ENCODE peak calls at places on chromosomes 13 and 19, in six cellular contexts. D is H9, Y is IMR-90, T is mesendoderm, I is H1, X is mesenchymal stem cell. R is an unnamed sample. For H3K79me1, the result is how much of the 10 kb centered on the place peaks cover.

GRCh38 chr13:63075126-63075525 is 1659.5 kb upstream of the PCDH20 start:
- DNase-seq in D (no peak), Y (no peak), T (no peak), I (no peak), X (no peak), R (no peak)

GRCh38 chr13:36965767-36966166 is 33.4 kb downstream of the ALG5 start:
- DNase-seq in D (no peak), Y (peak), T (peak), I (no peak), X (peak), R (no peak)

GRCh38 chr13:25330541-25330940 is 29.1 kb downstream of the NUP58 start:
- DNase-seq in D (no peak), Y (peak), T (no peak), I (no peak), X (peak), R (no peak)

GRCh38 chr13:30401347-30401746 is 20.9 kb upstream of the UBE2L5 start:
- DNase-seq in D (no peak), Y (no peak), T (peak), I (no peak), X (no peak), R (no peak)

GRCh38 chr13:102460806-102461205 is 59.0 kb upstream of the FGF14 start:
- DNase-seq in D (no peak), Y (no peak), T (no peak), I (no peak), X (no peak), R (no peak)

GRCh38 chr19:57327993-57328392 is 7.7 kb downstream of the ZNF543 start:
- DNase-seq in D (no peak), Y (no peak), T (no peak), I (no peak), X (no peak), R (no peak)

GRCh38 chr13:112376050-112376681 is at the start of gene SPACA7:
- DNase-seq in D (no peak), Y (no peak), T (no peak), I (no peak), X (no peak), R (no peak)

GRCh38 chr19:13225085-13225484 is 74.9 kb downstream of the IER2 start:
- DNase-seq in D (no peak), Y (no peak), T (no peak), I (no peak), X (no peak), R (no peak)

GRCh38 chr19:5154129-5154798 is 185.4 kb downstream of the KDM4B start:
- DNase-seq in D (peak), Y (no peak), T (peak), I (peak), X (no peak), R (no peak)

GRCh38 chr19:1151917-1152601 is 22.0 kb downstream of the SBNO2 start:
- DNase-seq in D (no peak), Y (no peak), T (no peak), I (no peak), X (no peak), R (no peak)

GRCh38 chr19:13974073-13974472 is 21.8 kb downstream of the DCAF15 start:
- DNase-seq in D (peak), Y (no peak), T (peak), I (peak), X (no peak), R (peak)

GRCh38 chr13:94351292-94352000 is 128.0 kb downstream of the DCT start:
- DNase-seq in D (no peak), Y (peak), T (no peak), I (no peak), X (peak), R (no peak)

GRCh38 chr13:45364876-45365557 is 24.0 kb upstream of the TPT1 start:
- DNase-seq in D (no peak), Y (no peak), T (no peak), I (no peak), X (no peak), R (no peak)

GRCh38 chr19:49129238-49129583 is 9.9 kb downstream of the PPFIA3 start:
- DNase-seq in D (peak), Y (no peak), T (peak), I (peak), X (no peak), R (no peak)

GRCh38 chr13:113367020-113367560 is 3.2 kb upstream of the GRTP1 start:
- DNase-seq in D (no peak), Y (no peak), T (no peak), I (peak), X (no peak), R (no peak)

GRCh38 chr19:58544591-58545285 is 874 bp downstream of the TRIM28 start:
- DNase-seq in D (peak), Y (peak), T (peak), I (no peak), X (peak), R (peak)

GRCh38 chr19:17248011-17248776 is 2.5 kb upstream of the NR2F6 start:
- DNase-seq in D (peak), Y (no peak), T (peak), I (peak), X (peak), R (no peak)
- H3K79me1 ChIP-seq in D (under half), Y (under half), T (under half), I (under half), X (under half), R (under half)

GRCh38 chr19:18445252-18445948 is 7.5 kb upstream of the ISYNA1 start:
- DNase-seq in D (no peak), Y (no peak), T (no peak), I (no peak), X (no peak), R (no peak)

GRCh38 chr19:18446811-18447359 is 9.0 kb upstream of the ISYNA1 start:
- DNase-seq in D (no peak), Y (no peak), T (no peak), I (no peak), X (no peak), R (no peak)

GRCh38 chr19:18443831-18444230 is 5.9 kb upstream of the ISYNA1 start:
- DNase-seq in D (no peak), Y (no peak), T (no peak), I (no peak), X (no peak), R (no peak)

GRCh38 chr19:18444513-18444912 is 6.6 kb upstream of the ISYNA1 start:
- DNase-seq in D (no peak), Y (no peak), T (no peak), I (no peak), X (no peak), R (no peak)

GRCh38 chr19:18446145-18446810 is 8.3 kb upstream of the ISYNA1 start:
- DNase-seq in D (no peak), Y (no peak), T (no peak), I (no peak), X (no peak), R (no peak)
- H2BK120ac ChIP-seq in D (no peak), Y (no peak), T (no peak), I (no peak), X (no peak), R (no peak)

DNA sequence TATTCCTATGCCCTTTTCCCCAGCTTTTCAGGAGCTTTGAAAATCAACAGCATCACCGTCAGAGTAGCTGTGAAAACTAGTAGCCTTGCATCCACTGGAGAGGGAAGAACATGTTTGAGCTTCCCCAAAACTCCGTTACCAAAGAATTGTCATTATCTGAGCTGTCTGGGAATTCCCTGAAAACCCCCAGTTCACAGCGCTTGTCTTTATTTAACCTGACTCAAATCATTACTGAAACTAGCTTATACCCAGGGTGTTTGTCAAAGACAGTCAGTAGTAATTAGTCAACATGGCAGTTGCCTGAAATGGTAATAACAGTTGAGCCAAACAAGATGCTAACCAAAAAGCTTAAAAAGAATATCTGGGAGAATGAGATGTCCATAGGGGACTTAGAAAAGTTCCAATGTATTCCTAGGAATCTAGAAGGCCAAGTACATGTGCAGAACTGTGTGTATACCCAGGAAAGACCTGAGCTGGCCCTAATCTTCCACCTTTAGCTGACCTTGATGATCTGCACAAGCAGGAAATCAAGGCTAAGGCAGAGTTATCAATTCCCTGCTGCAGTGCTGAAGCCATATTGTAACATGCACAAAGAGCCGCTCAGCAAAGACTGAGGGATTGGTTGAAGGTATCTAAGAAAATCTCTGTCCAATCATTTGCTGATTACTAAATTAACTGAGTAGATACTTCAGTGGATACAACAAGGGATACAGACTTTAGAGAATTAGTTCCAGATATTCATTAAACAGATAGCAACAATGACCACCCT is 130.8 kb downstream of the KL start:
- DNase-seq in D (no peak), Y (no peak), T (no peak), I (no peak), X (no peak), R (no peak)
- H2BK15ac ChIP-seq in D (no peak), Y (no peak), T (no peak), I (no peak), X (no peak), R (no peak)

GRCh38 chr13:110411316-110412105 is 104.4 kb downstream of the COL4A2 start:
- DNase-seq in D (no peak), Y (no peak), T (no peak), I (no peak), X (peak), R (no peak)
- H3K79me1 ChIP-seq in D (under half), Y (half or more), T (under half), I (under half), X (under half), R (under half)

DNA sequence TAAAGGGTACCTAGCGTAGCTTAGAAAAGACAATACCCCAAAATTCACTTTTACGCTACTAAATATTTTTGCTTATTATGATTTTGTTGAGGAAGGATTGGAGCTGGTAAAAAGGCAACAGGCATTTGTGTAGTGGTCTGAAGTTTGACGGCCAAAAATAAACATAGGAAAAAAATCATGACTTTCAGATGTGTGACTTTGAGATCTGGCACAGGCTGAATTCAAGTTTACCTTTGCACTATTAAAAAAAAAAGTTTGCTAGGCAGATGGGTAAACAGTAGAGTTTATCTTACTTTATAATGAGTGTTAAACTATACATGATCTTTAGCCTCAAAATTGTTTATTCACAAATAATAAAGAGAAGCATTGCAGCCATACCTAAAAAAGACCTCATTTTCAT is 24.3 kb upstream of the INTS6 start:
- DNase-seq in D (no peak), Y (no peak), T (no peak), I (no peak), X (no peak), R (no peak)
- H2BK120ac ChIP-seq in D (no peak), Y (no peak), T (no peak), I (no peak), X (no peak), R (no peak)

GRCh38 chr19:6754136-6754535 is 13.1 kb downstream of the SH2D3A start:
- DNase-seq in D (no peak), Y (no peak), T (no peak), I (no peak), X (no peak), R (no peak)
- H2BK15ac ChIP-seq in D (no peak), Y (no peak), T (no peak), I (no peak), X (no peak), R (peak)

DNA sequence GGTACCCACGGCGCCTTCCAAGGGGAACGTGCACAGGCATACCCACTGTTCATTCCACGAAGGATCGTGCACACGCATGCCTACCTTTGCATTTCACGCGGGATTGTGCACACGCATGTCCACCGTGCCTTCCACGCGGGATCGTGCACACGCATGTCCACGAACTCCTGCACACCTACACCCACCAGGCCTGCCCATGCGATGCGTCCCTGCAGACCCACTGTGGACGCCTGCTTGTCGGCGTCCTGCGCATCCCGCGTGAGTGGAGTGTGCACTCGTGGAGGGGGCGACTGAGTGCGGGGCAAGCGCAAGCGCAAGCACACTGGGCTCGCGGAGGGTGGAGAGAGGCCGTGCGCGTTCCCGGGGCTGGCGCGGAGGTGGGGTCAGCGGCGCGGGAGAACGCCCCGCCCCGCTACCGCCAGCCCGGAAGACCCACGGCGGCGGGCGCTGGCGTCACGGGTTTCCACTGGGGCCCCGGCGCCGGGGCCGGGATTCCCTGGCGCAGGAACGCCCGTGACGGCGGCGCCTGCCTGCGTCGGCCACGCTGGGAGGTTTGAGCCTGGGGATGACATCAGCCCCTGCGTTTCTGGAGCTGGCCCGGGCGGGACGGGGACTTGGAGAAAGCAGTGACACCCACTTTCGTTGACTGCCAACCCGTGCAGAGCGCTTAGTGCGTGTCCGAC is 18.7 kb downstream of the GADD45B start:
- DNase-seq in D (no peak), Y (peak), T (peak), I (no peak), X (peak), R (no peak)
- H3K79me1 ChIP-seq in D (under half), Y (under half), T (under half), I (under half), X (under half), R (under half)

GRCh38 chr19:9037415-9038062 is 27.3 kb upstream of the MUC16 start:
- DNase-seq in D (no peak), Y (no peak), T (no peak), I (no peak), X (no peak), R (no peak)
- H2BK120ac ChIP-seq in D (no peak), Y (no peak), T (no peak), I (no peak), X (no peak), R (no peak)

DNA sequence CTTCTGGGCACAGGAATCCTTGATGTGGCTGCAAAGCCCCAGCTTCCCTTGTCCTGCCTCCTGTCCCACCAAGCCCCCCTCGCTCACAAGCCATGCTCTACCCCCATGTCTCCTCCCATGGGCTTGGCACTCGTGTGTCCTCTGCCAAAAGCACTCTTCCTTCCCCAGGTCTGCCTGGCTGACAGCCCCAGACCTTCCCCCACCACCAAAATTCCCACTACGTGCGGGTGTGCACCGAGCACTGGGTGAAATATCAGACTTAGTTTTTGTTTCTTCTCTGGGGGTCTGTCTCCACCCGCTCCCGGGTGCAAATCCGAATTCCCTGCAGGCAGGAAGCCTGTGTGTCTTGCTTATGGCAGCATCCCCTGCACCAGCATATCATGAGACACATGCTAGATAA is 5.9 kb upstream of the VSTM2B start:
- DNase-seq in D (no peak), Y (no peak), T (no peak), I (no peak), X (no peak), R (no peak)
- H2BK15ac ChIP-seq in D (no peak), Y (no peak), T (no peak), I (peak), X (no peak), R (no peak)

R was measured in neuronal stem cell.